ENCODE peak calls at places on chromosomes 4 and X, in six cellular contexts. One of them, this sample, is unnamed.

GRCh38 chr4:119692001-119692400 is 63.4 kb upstream of the PDE5A start:
- DNase-seq in mammary epithelial cell: peak; percentile 3
- DNase-seq in kidney: no peak
- DNase-seq in mesenchymal stem cell: peak; percentile 36
- DNase-seq in A673: no peak
- DNase-seq in ovary: no peak
- DNase-seq in this sample: peak; percentile 74

GRCh38 chr4:150771374-150771773 is 189.4 kb downstream of the MAB21L2 start:
- DNase-seq in mammary epithelial cell: no peak
- DNase-seq in kidney: no peak
- DNase-seq in mesenchymal stem cell: no peak
- DNase-seq in A673: no peak
- DNase-seq in ovary: no peak
- DNase-seq in this sample: no peak

GRCh38 chr4:118005883-118006282 is 28.4 kb upstream of the NDST3 start:
- DNase-seq in mammary epithelial cell: no peak
- DNase-seq in kidney: no peak
- DNase-seq in mesenchymal stem cell: peak; percentile 9
- DNase-seq in A673: no peak
- DNase-seq in ovary: no peak
- DNase-seq in this sample: no peak

GRCh38 chr4:105992641-105993305 is 97.5 kb downstream of the NPNT start:
- DNase-seq in mammary epithelial cell: peak; percentile 41
- DNase-seq in kidney: no peak
- DNase-seq in mesenchymal stem cell: no peak
- DNase-seq in A673: no peak
- DNase-seq in ovary: no peak
- DNase-seq in this sample: no peak

GRCh38 chrX:70253377-70254062 is 6.5 kb downstream of the P2RY4 start:
- DNase-seq in mammary epithelial cell: peak; percentile 67
- DNase-seq in kidney: no peak
- DNase-seq in mesenchymal stem cell: peak; percentile 22
- DNase-seq in A673: no peak
- DNase-seq in ovary: no peak
- DNase-seq in this sample: no peak

GRCh38 chr4:8108261-8108660 is 50.4 kb downstream of the ABLIM2 start:
- DNase-seq in mammary epithelial cell: no peak
- DNase-seq in kidney: peak; percentile 61
- DNase-seq in mesenchymal stem cell: no peak
- DNase-seq in A673: no peak
- DNase-seq in ovary: no peak
- DNase-seq in this sample: no peak

GRCh38 chr4:118997601-118998000 is 108.9 kb downstream of the SYNPO2 start:
- DNase-seq in mammary epithelial cell: no peak
- DNase-seq in kidney: no peak
- DNase-seq in mesenchymal stem cell: peak; percentile 77
- DNase-seq in A673: no peak
- DNase-seq in ovary: no peak
- DNase-seq in this sample: no peak

GRCh38 chr4:67725132-67725531 is 24.2 kb upstream of the UBA6 start:
- DNase-seq in mammary epithelial cell: peak; percentile 93
- DNase-seq in kidney: no peak
- DNase-seq in mesenchymal stem cell: no peak
- DNase-seq in A673: no peak
- DNase-seq in ovary: no peak
- DNase-seq in this sample: no peak

GRCh38 chr4:84708406-84709135 is 125.6 kb downstream of the CDS1 start:
- DNase-seq in mammary epithelial cell: no peak
- DNase-seq in kidney: no peak
- DNase-seq in mesenchymal stem cell: no peak
- DNase-seq in A673: no peak
- DNase-seq in ovary: no peak
- DNase-seq in this sample: no peak

GRCh38 chr4:24793219-24794005 is 2.0 kb upstream of the SOD3 start:
- DNase-seq in mammary epithelial cell: peak; percentile 55
- DNase-seq in kidney: no peak
- DNase-seq in mesenchymal stem cell: no peak
- DNase-seq in A673: no peak
- DNase-seq in ovary: no peak
- DNase-seq in this sample: no peak

GRCh38 chrX:131907488-131908314 is 115.4 kb upstream of the STK26 start:
- DNase-seq in mammary epithelial cell: no peak
- DNase-seq in kidney: peak; percentile 43
- DNase-seq in mesenchymal stem cell: no peak
- DNase-seq in A673: no peak
- DNase-seq in ovary: no peak
- DNase-seq in this sample: peak; percentile 70

GRCh38 chr4:24657768-24658617 is 73.6 kb upstream of the DHX15 start:
- DNase-seq in mammary epithelial cell: peak; percentile 99
- DNase-seq in kidney: peak; percentile 71
- DNase-seq in mesenchymal stem cell: peak; percentile 57
- DNase-seq in A673: peak; percentile 27
- DNase-seq in ovary: no peak
- DNase-seq in this sample: peak; percentile 50

GRCh38 chr4:121041307-121042090 is 30.8 kb downstream of the NDNF start:
- DNase-seq in mammary epithelial cell: no peak
- DNase-seq in kidney: no peak
- DNase-seq in mesenchymal stem cell: no peak
- DNase-seq in A673: no peak
- DNase-seq in ovary: no peak
- DNase-seq in this sample: no peak

GRCh38 chr4:53767503-53767902 is 176.2 kb upstream of the LNX1 start:
- DNase-seq in mammary epithelial cell: no peak
- DNase-seq in kidney: no peak
- DNase-seq in mesenchymal stem cell: no peak
- DNase-seq in A673: no peak
- DNase-seq in ovary: no peak
- DNase-seq in this sample: no peak

GRCh38 chr4:78669453-78669852 is 106.7 kb upstream of the BMP2K start:
- DNase-seq in mammary epithelial cell: no peak
- DNase-seq in kidney: no peak
- DNase-seq in mesenchymal stem cell: no peak
- DNase-seq in A673: no peak
- DNase-seq in ovary: no peak
- DNase-seq in this sample: no peak

GRCh38 chr4:146450524-146450923 is 71.2 kb downstream of the SLC10A7 start:
- DNase-seq in mammary epithelial cell: no peak
- DNase-seq in kidney: no peak
- DNase-seq in mesenchymal stem cell: peak; percentile 48
- DNase-seq in A673: no peak
- DNase-seq in ovary: no peak
- DNase-seq in this sample: no peak

GRCh38 chr4:123826896-123827295 is 430.3 kb downstream of the SPRY1 start:
- DNase-seq in mammary epithelial cell: peak; percentile 26
- DNase-seq in kidney: no peak
- DNase-seq in mesenchymal stem cell: peak; percentile 49
- DNase-seq in A673: peak; percentile 17
- DNase-seq in ovary: no peak
- DNase-seq in this sample: no peak

GRCh38 chrX:75181721-75182120 is 25.6 kb upstream of the ABCB7 start:
- DNase-seq in mammary epithelial cell: peak; percentile 42
- DNase-seq in kidney: no peak
- DNase-seq in mesenchymal stem cell: no peak
- DNase-seq in A673: no peak
- DNase-seq in ovary: no peak
- DNase-seq in this sample: no peak

GRCh38 chrX:1109580-1110119 is 102.8 kb downstream of the CRLF2 start:
- DNase-seq in mammary epithelial cell: no peak
- DNase-seq in kidney: no peak
- DNase-seq in mesenchymal stem cell: no peak
- DNase-seq in A673: no peak
- DNase-seq in ovary: no peak
- DNase-seq in this sample: no peak

GRCh38 chrX:135477576-135477975 is 42.9 kb upstream of the INTS6L start:
- DNase-seq in mammary epithelial cell: peak; percentile 61
- DNase-seq in kidney: peak; percentile 60
- DNase-seq in mesenchymal stem cell: peak; percentile 41
- DNase-seq in A673: peak; percentile 88
- DNase-seq in ovary: peak; percentile 14
- DNase-seq in this sample: no peak

GRCh38 chr4:122203407-122203806 is 51.3 kb downstream of the BLTP1 start:
- DNase-seq in mammary epithelial cell: no peak
- DNase-seq in kidney: no peak
- DNase-seq in mesenchymal stem cell: no peak
- DNase-seq in A673: no peak
- DNase-seq in ovary: no peak
- DNase-seq in this sample: no peak

GRCh38 chr4:147174561-147174960 is 228.9 kb upstream of the TTC29 start:
- DNase-seq in mammary epithelial cell: no peak
- DNase-seq in kidney: no peak
- DNase-seq in mesenchymal stem cell: no peak
- DNase-seq in A673: peak; percentile 26
- DNase-seq in ovary: no peak
- DNase-seq in this sample: no peak

GRCh38 chrX:24343719-24344118 is 16.7 kb upstream of the SUPT20HL1 start:
- DNase-seq in mammary epithelial cell: no peak
- DNase-seq in kidney: no peak
- DNase-seq in mesenchymal stem cell: no peak
- DNase-seq in A673: no peak
- DNase-seq in ovary: no peak
- DNase-seq in this sample: no peak

GRCh38 chr4:68865760-68866159 is 50.0 kb downstream of the UGT2B10 start:
- DNase-seq in mammary epithelial cell: no peak
- DNase-seq in kidney: no peak
- DNase-seq in mesenchymal stem cell: no peak
- DNase-seq in A673: no peak
- DNase-seq in ovary: no peak
- DNase-seq in this sample: no peak

GRCh38 chr4:68869274-68869773 is 53.5 kb downstream of the UGT2B10 start:
- DNase-seq in mammary epithelial cell: no peak
- DNase-seq in kidney: no peak
- DNase-seq in mesenchymal stem cell: no peak
- DNase-seq in A673: no peak
- DNase-seq in ovary: no peak
- DNase-seq in this sample: no peak

GRCh38 chr4:68861057-68861456 is 45.3 kb downstream of the UGT2B10 start:
- DNase-seq in mammary epithelial cell: no peak
- DNase-seq in kidney: no peak
- DNase-seq in mesenchymal stem cell: no peak
- DNase-seq in A673: no peak
- DNase-seq in ovary: no peak
- DNase-seq in this sample: no peak

GRCh38 chr4:68864438-68865177 is 48.8 kb downstream of the UGT2B10 start:
- DNase-seq in mammary epithelial cell: no peak
- DNase-seq in kidney: no peak
- DNase-seq in mesenchymal stem cell: no peak
- DNase-seq in A673: no peak
- DNase-seq in ovary: no peak
- DNase-seq in this sample: no peak

DNA sequence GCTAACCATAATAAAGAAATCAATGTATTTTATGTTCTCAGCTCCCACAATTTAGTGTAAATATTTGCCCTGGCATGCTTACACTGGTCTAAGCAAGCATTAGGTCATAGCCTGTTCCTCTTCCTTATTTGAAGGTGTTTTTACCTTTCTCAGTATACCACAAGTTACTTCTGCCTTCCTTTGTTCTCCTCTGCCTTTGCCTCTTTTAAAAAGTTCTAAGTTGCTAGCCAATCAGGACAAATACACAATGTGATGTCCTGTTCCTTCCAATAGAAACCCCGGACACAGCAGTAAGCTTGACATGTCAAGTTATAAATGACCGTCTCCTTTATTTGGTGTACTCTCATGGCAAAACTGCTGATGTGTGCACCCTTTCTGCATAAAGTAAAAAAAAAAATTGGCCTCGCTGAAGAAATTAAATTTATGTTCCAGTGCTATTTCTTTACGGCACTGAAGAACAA is 49.4 kb downstream of the UGT2B10 start:
- DNase-seq in mammary epithelial cell: no peak
- DNase-seq in kidney: no peak
- DNase-seq in mesenchymal stem cell: no peak
- DNase-seq in A673: no peak
- DNase-seq in ovary: no peak
- DNase-seq in this sample: no peak
- H3K27ac ChIP-seq in mammary epithelial cell: no peak overlapping the region
- H3K27ac ChIP-seq in kidney: no peak overlapping the region
- H3K27ac ChIP-seq in mesenchymal stem cell: no peak overlapping the region
- H3K27ac ChIP-seq in A673: no peak overlapping the region
- H3K27ac ChIP-seq in ovary: no peak overlapping the region
- H3K27ac ChIP-seq in this sample: no peak overlapping the region

GRCh38 chr4:14383652-14384051 is 618.6 kb upstream of the CPEB2 start:
- DNase-seq in mammary epithelial cell: no peak
- DNase-seq in kidney: no peak
- DNase-seq in mesenchymal stem cell: no peak
- DNase-seq in A673: no peak
- DNase-seq in ovary: no peak
- DNase-seq in this sample: no peak
- H3K36me3 ChIP-seq in mammary epithelial cell: no peaks in the 10 kb centered on the region
- H3K36me3 ChIP-seq in kidney: no peaks in the 10 kb centered on the region
- H3K36me3 ChIP-seq in mesenchymal stem cell: no peaks in the 10 kb centered on the region
- H3K36me3 ChIP-seq in A673: no peaks in the 10 kb centered on the region
- H3K36me3 ChIP-seq in ovary: no peaks in the 10 kb centered on the region
- H3K36me3 ChIP-seq in this sample: no peaks in the 10 kb centered on the region

DNA sequence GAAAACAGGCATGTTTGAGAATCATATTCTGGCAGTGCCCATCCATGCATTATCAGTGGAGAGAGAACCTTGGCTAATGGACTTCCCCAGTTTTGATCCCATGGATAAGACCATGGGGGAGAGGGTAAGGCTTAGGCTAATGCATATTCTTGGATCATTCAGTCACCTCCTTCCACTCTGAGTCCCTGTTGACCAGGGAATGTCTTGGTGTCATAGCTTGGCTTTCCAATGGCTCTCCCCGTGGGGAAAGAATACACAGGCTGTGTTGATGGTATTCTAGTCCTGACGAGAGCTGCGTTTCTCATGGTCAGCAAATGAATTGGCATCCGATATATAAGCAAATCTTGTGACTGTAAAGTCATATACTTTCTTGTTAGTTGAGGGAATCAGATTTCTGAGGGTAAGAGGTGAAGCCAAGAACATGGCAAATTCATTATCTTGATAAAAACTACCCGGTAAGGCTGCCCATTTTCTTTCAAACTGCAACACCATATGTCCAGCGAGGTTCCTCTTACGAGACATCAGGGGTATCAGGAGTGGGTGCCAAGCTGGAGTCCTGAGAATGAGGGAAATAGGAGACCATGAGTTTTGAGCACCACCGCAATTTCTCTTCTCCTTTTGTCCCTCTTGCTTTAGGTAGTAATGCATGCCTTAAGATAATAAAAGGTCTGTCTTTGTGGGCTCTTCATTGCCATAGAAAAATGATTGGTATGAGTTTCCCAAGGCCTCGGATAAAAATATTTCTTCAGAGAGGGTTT is 18.0 kb downstream of the RHOH start:
- DNase-seq in mammary epithelial cell: no peak
- DNase-seq in kidney: no peak
- DNase-seq in mesenchymal stem cell: no peak
- DNase-seq in A673: no peak
- DNase-seq in ovary: no peak
- DNase-seq in this sample: no peak
- H3K4me1 ChIP-seq in mammary epithelial cell: peaks cover 11% of the 10 kb centered on the region
- H3K4me1 ChIP-seq in kidney: no peaks in the 10 kb centered on the region
- H3K4me1 ChIP-seq in mesenchymal stem cell: no peaks in the 10 kb centered on the region
- H3K4me1 ChIP-seq in A673: peaks cover 43% of the 10 kb centered on the region
- H3K4me1 ChIP-seq in ovary: peaks cover 2% of the 10 kb centered on the region
- H3K4me1 ChIP-seq in this sample: no peaks in the 10 kb centered on the region

DNA sequence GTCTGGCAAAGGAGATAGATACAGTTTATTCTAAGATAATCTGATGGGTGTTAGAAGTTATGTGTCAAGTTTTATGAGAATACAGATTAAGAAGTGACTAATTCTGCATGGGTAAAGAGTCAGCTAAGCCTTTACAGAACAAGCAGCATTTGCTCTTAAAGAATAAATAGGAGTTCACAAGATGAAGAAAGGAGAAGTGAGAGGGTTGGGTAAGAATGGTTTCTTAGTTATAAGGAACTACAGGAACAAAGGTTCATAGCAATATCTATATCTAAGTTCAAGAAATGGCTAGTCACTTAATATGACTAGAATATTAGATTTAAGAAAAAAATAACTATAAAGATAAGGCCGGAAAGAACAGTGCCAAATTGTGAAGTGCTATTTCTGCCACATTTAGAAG is 47.6 kb downstream of the THOC2 start:
- DNase-seq in mammary epithelial cell: no peak
- DNase-seq in kidney: no peak
- DNase-seq in mesenchymal stem cell: no peak
- DNase-seq in A673: no peak
- DNase-seq in ovary: no peak
- DNase-seq in this sample: no peak
- H3K27ac ChIP-seq in mammary epithelial cell: no peak overlapping the region
- H3K27ac ChIP-seq in kidney: no peak overlapping the region
- H3K27ac ChIP-seq in mesenchymal stem cell: no peak overlapping the region
- H3K27ac ChIP-seq in A673: no peak overlapping the region
- H3K27ac ChIP-seq in ovary: no peak overlapping the region
- H3K27ac ChIP-seq in this sample: no peak overlapping the region